ENCODE peak calls at places on chromosomes 11 and 22, in eight cellular contexts. C is adipocyte; N is CD8-positive, alpha-beta memory T cell; G is mesendoderm; H is IMR-90; F is stomach; K is CD8-positive, alpha-beta T cell; B is left lung. W is an unnamed sample. For H3K36me3 and H3K4me1, the result is how much of the 10 kb centered on the place peaks cover.

GRCh38 chr11:130215531-130216220 is 56.1 kb downstream of the ST14 start:
- DNase-seq in C (no peak), N (no peak), G (no peak), H (no peak), F (peak), K (no peak), B (no peak), W (no peak)

GRCh38 chr11:1597331-1597741 is 758 bp downstream of the KRTAP5-2 start:
- DNase-seq in C (no peak), N (no peak), G (no peak), H (no peak), F (no peak), K (no peak), B (no peak), W (no peak)

GRCh38 chr11:14411818-14412217 is 52.8 kb upstream of the RRAS2 start:
- DNase-seq in C (peak), N (no peak), G (no peak), H (peak), F (no peak), K (no peak), B (no peak), W (no peak)

GRCh38 chr11:96187779-96188624 is 155.0 kb downstream of the MAML2 start:
- DNase-seq in C (peak), N (no peak), G (no peak), H (peak), F (no peak), K (no peak), B (no peak), W (no peak)

GRCh38 chr11:49208006-49208721 is at the start of gene FOLH1:
- DNase-seq in C (no peak), N (no peak), G (peak), H (no peak), F (no peak), K (no peak), B (peak), W (no peak)

GRCh38 chr11:134374891-134375550 is 37.0 kb downstream of the B3GAT1 start:
- DNase-seq in C (no peak), N (no peak), G (no peak), H (no peak), F (no peak), K (no peak), B (no peak), W (no peak)

GRCh38 chr11:118274184-118274583 is 10.1 kb upstream of the MPZL2 start:
- DNase-seq in C (no peak), N (no peak), G (no peak), H (no peak), F (no peak), K (no peak), B (no peak), W (no peak)

GRCh38 chr11:72975778-72976520 is 161.7 kb downstream of the ATG16L2 start:
- DNase-seq in C (peak), N (no peak), G (no peak), H (peak), F (no peak), K (no peak), B (no peak), W (no peak)

GRCh38 chr11:117767071-117767470 is 29.9 kb downstream of the DSCAML1 start:
- DNase-seq in C (no peak), N (no peak), G (no peak), H (no peak), F (no peak), K (no peak), B (no peak), W (no peak)

GRCh38 chr11:132300283-132300682 is 929.9 kb downstream of the NTM start:
- DNase-seq in C (peak), N (no peak), G (peak), H (peak), F (no peak), K (no peak), B (no peak), W (no peak)

GRCh38 chr22:47570300-47570685 is 807.8 kb downstream of the TBC1D22A start:
- DNase-seq in C (no peak), N (no peak), G (no peak), H (no peak), F (no peak), K (no peak), B (no peak), W (no peak)

GRCh38 chr11:30346068-30346688 is 23.3 kb downstream of the ARL14EP start:
- DNase-seq in C (peak), N (no peak), G (peak), H (peak), F (no peak), K (no peak), B (no peak), W (peak)

GRCh38 chr11:94325681-94326080 is 21.3 kb downstream of the IZUMO1R start:
- DNase-seq in C (no peak), N (peak), G (peak), H (peak), F (peak), K (peak), B (no peak), W (no peak)

GRCh38 chr22:48226026-48227013 is 1463.9 kb downstream of the TBC1D22A start:
- DNase-seq in C (no peak), N (no peak), G (no peak), H (no peak), F (no peak), K (no peak), B (no peak), W (no peak)

GRCh38 chr11:112161012-112161411 is 2.9 kb downstream of the IL18 start:
- DNase-seq in C (peak), N (no peak), G (no peak), H (no peak), F (no peak), K (no peak), B (no peak), W (no peak)

GRCh38 chr11:80700386-80700785 is 1259.6 kb upstream of the TENM4 start:
- DNase-seq in C (no peak), N (no peak), G (no peak), H (no peak), F (no peak), K (no peak), B (no peak), W (no peak)

GRCh38 chr11:2301631-2302272 is at the start of the genes C11orf21 and TSPAN32:
- DNase-seq in C (peak), N (peak), G (no peak), H (peak), F (peak), K (no peak), B (peak), W (peak)

GRCh38 chr11:44110231-44110679 is 14.8 kb downstream of the EXT2 start:
- DNase-seq in C (peak), N (peak), G (peak), H (peak), F (peak), K (peak), B (peak), W (peak)

GRCh38 chr11:795638-796564 is 2.2 kb downstream of the SLC25A22 start:
- DNase-seq in C (peak), N (peak), G (no peak), H (peak), F (peak), K (peak), B (peak), W (peak)

GRCh38 chr22:30763815-30764686 is 69.4 kb downstream of the OSBP2 start:
- DNase-seq in C (peak), N (peak), G (peak), H (peak), F (peak), K (no peak), B (no peak), W (peak)

GRCh38 chr11:68652683-68653156 is 31.6 kb upstream of the GAL start:
- DNase-seq in C (no peak), N (no peak), G (no peak), H (no peak), F (no peak), K (no peak), B (no peak), W (no peak)

DNA sequence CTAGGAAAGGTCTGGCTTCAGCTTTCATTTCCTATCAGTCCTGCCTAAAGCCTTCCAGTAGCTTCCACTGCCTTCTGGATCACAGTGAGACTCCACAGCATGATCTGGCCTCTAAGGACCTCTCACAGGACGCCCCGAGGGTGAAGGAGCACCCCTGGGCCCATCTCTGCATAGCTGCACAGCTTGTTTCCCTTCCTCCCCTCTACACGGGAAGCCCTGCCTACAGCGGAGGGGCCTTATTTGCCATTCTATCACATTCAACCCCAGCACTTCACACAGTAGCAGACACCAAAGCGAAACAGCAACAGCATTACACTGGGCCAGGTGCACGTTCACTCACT is 162.3 kb upstream of the GRK3 start:
- DNase-seq in C (no peak), N (no peak), G (no peak), H (no peak), F (no peak), K (no peak), B (no peak), W (no peak)
- H3K4me3 ChIP-seq in C (peak), N (no peak), G (no peak), H (no peak), F (no peak), K (no peak), B (no peak), W (no peak)

GRCh38 chr22:32852346-32853251 is 51.1 kb downstream of the TIMP3 start:
- DNase-seq in C (peak), N (no peak), G (no peak), H (no peak), F (no peak), K (no peak), B (no peak), W (no peak)

GRCh38 chr22:32850591-32851517 is 49.3 kb downstream of the TIMP3 start:
- DNase-seq in C (peak), N (no peak), G (no peak), H (no peak), F (peak), K (no peak), B (no peak), W (no peak)

GRCh38 chr22:32855023-32855756 is 53.7 kb downstream of the TIMP3 start:
- DNase-seq in C (no peak), N (no peak), G (no peak), H (no peak), F (no peak), K (no peak), B (no peak), W (no peak)

GRCh38 chr22:32854351-32854804 is 52.9 kb downstream of the TIMP3 start:
- DNase-seq in C (no peak), N (no peak), G (no peak), H (no peak), F (no peak), K (no peak), B (no peak), W (no peak)

DNA sequence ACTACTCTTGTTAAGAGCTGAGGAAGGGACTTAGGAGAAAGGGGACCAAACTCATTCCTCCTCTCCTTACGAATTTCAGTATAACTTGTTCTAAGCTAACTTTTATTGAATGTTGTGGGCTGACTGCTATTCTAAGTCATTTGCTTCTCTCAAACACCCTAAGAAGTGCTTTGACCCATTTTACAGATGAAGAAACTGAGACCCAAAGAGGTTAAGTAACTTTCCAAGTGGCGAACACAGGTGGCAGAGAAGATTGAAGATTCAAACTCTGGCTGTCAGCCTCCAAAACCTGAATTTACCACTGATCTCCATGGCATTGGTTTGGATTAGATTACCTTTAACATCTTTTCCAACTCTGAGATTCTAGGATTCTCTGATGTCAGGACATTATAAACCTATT is 52.2 kb downstream of the TIMP3 start:
- DNase-seq in C (no peak), N (no peak), G (no peak), H (no peak), F (no peak), K (no peak), B (no peak), W (no peak)
- H3K36me3 ChIP-seq in C (half or more), N (under half), G (under half), H (half or more), F (under half), K (under half), B (under half), W (under half)

GRCh38 chr11:78577495-78577894 is 2.8 kb upstream of the NARS2 start:
- DNase-seq in C (no peak), N (no peak), G (no peak), H (no peak), F (no peak), K (no peak), B (no peak), W (no peak)

GRCh38 chr11:78575478-78575877 is 814 bp upstream of the NARS2 start:
- DNase-seq in C (no peak), N (no peak), G (peak), H (no peak), F (no peak), K (no peak), B (no peak), W (no peak)

GRCh38 chr11:78574386-78575381 is at the start of gene NARS2:
- DNase-seq in C (peak), N (peak), G (peak), H (peak), F (peak), K (peak), B (peak), W (peak)

GRCh38 chr11:78573271-78574035 is 1.2 kb downstream of the NARS2 start:
- DNase-seq in C (peak), N (no peak), G (no peak), H (no peak), F (no peak), K (no peak), B (no peak), W (no peak)

DNA sequence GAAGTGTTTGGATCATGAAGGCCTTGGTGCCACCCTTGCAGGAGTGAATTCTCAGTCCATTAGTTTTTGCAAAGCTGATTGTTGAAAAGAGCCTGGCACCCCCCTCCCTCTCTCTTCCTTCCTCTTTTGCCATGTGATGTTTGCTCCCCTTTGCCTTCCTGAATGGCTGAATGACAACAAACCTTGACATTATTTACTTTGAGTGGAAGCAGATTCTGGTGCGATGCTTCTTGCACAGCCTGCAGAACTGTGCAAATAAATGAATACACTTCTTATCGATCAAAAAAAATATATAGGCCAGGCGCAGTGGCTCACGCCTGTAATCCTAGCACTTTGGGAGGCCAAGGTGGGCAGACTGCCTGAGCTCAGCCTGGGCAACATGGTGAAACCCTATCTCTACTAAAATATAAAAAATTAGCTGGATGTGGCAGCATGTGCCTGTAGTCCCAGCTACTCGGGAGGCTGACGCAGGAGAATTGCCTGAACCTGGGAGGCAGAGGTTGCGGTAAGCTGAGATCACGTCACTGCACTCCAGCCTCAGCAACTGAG is 2.0 kb upstream of the NARS2 start:
- DNase-seq in C (no peak), N (no peak), G (no peak), H (no peak), F (no peak), K (no peak), B (no peak), W (no peak)
- H3K4me1 ChIP-seq in C (under half), N (under half), G (under half), H (under half), F (under half), K (under half), B (under half), W (under half)

DNA sequence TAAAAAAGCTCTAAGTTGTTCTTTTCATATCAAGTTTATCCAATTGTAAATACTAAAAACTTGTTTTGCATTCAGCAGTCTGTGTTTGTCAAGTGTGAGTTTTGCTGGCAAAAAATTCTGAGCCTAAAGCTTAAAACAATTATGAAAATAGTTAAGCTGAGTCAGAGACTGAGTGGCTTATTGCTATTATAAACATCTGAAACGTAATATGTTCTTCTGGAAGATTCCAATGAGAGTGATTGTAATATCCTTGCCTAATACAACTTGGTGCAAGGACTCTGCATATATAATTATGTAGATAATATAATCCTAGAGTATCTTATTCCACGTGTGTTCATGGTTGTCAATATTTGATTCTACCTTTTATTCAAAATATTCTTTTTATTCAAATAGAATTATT is 14.1 kb upstream of the NUP50 start:
- DNase-seq in C (peak), N (no peak), G (no peak), H (peak), F (no peak), K (no peak), B (no peak), W (no peak)
- H3K4me3 ChIP-seq in C (no peak), N (no peak), G (no peak), H (no peak), F (no peak), K (no peak), B (no peak), W (no peak)

GRCh38 chr11:9717040-9717357 is 53.1 kb downstream of the SWAP70 start:
- DNase-seq in C (no peak), N (no peak), G (no peak), H (no peak), F (no peak), K (no peak), B (no peak), W (no peak)

GRCh38 chr11:9711454-9712307 is 47.8 kb downstream of the SWAP70 start:
- DNase-seq in C (no peak), N (no peak), G (peak), H (no peak), F (no peak), K (no peak), B (no peak), W (no peak)

GRCh38 chr11:9716275-9717039 is 52.6 kb downstream of the SWAP70 start:
- DNase-seq in C (peak), N (no peak), G (no peak), H (peak), F (no peak), K (no peak), B (peak), W (no peak)

GRCh38 chr11:9717719-9718118 is 53.8 kb downstream of the SWAP70 start:
- DNase-seq in C (peak), N (no peak), G (peak), H (no peak), F (no peak), K (no peak), B (no peak), W (no peak)

DNA sequence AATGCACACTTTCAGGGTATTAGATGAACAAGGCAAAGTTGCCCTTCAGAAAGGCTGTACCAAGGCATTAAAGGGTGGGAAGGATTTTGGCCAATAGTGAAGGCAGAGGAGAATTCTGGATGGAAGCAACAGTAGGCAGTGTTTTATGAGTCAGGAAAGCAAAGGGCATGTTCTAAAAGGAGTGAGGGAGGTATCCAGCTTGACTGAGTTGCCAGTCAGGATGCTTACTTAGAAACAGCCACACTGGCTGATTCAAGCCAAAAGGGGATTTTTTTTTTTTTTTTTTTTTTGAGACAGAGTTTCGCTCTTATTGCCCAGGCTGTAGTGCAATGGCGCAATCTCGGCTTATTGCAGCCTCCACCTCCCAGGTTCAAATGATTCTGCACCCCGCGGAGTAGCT is 50.7 kb downstream of the SWAP70 start:
- DNase-seq in C (peak), N (no peak), G (no peak), H (peak), F (no peak), K (no peak), B (no peak), W (no peak)
- H3K36me3 ChIP-seq in C (under half), N (under half), G (under half), H (under half), F (under half), K (under half), B (under half), W (under half)